ENCODE peak calls at places on chromosomes 13 and 19, in nine cellular contexts. F, C, J, A, U, Z, S, O and R are unnamed samples.

GRCh38 chr13:88958821-88959220 is 1287.7 kb downstream of the SLITRK5 start:
- DNase-seq in S (no peak), J (no peak), U (no peak), F (no peak), Z (no peak), C (peak; percentile 51), O (no peak), A (no peak), R (peak; percentile 10)

GRCh38 chr13:94726425-94726824 is 14.1 kb upstream of the SOX21 start:
- DNase-seq in S (no peak), C (no peak), O (no peak), Z (no peak), U (no peak), A (no peak), J (no peak), F (no peak), R (no peak)

GRCh38 chr13:40341501-40341900 is 324.9 kb downstream of the FOXO1 start:
- DNase-seq in Z (no peak), S (no peak), A (no peak), F (no peak), C (no peak), U (peak; percentile 52), O (no peak), J (no peak), R (no peak)

GRCh38 chr19:1233361-1233667 is 4.5 kb downstream of the CBARP start:
- DNase-seq in S (no peak), O (no peak), U (no peak), J (no peak), Z (no peak), C (no peak), F (no peak), A (no peak), R (no peak)

GRCh38 chr13:93226623-93227279 is at the start of gene GPC6:
- DNase-seq in F (no peak), C (peak; percentile 89), S (no peak), Z (no peak), U (peak; percentile 89), O (no peak), A (no peak), J (peak; percentile 60), R (peak; percentile 98)

GRCh38 chr13:83819156-83819555 is 63.1 kb downstream of the SLITRK1 start:
- DNase-seq in Z (no peak), U (no peak), S (no peak), F (no peak), J (no peak), C (no peak), O (no peak), A (no peak), R (peak; percentile 57)

GRCh38 chr13:43128504-43128929 is 105.1 kb downstream of the DNAJC15 start:
- DNase-seq in A (no peak), J (no peak), S (no peak), F (no peak), U (no peak), Z (no peak), O (no peak), C (no peak), R (no peak)

GRCh38 chr13:41268764-41269163 is 5.4 kb upstream of the MTRF1 start:
- DNase-seq in J (no peak), S (no peak), U (peak; percentile 32), A (no peak), O (no peak), F (peak; percentile 42), C (no peak), Z (no peak), R (peak; percentile 24)

GRCh38 chr13:26561636-26562537 is 4.4 kb downstream of the WASF3 start:
- DNase-seq in O (no peak), J (no peak), Z (no peak), S (no peak), C (no peak), A (no peak), F (no peak), U (peak; percentile 41), R (peak; percentile 79)

GRCh38 chr19:7191946-7192691 is 102.1 kb downstream of the INSR start:
- DNase-seq in Z (peak; percentile 61), U (no peak), A (peak; percentile 26), F (peak; percentile 81), J (no peak), S (no peak), C (no peak), O (peak; percentile 45), R (no peak)

GRCh38 chr19:22784051-22784450 is at the start of gene ZNF99:
- DNase-seq in U (no peak), F (no peak), C (no peak), J (peak; percentile 68), A (no peak), Z (no peak), O (no peak), S (no peak), R (no peak)

GRCh38 chr13:35470671-35471465 is 5.6 kb downstream of the MAB21L1 start:
- DNase-seq in C (no peak), F (no peak), J (peak; percentile 50), U (peak; percentile 71), S (no peak), Z (no peak), O (no peak), A (no peak), R (peak; percentile 41)

GRCh38 chr19:41587838-41588210 is 11.9 kb downstream of the CEACAM21 start:
- DNase-seq in S (no peak), F (no peak), C (no peak), J (no peak), O (no peak), U (no peak), A (no peak), Z (no peak), R (no peak)

GRCh38 chr13:69198706-69199105 is 908.9 kb upstream of the ATXN8OS start:
- DNase-seq in S (no peak), U (no peak), F (no peak), C (no peak), Z (no peak), O (no peak), J (no peak), A (no peak), R (no peak)

GRCh38 chr19:1264801-1265610 is 4.1 kb upstream of the CIRBP start:
- DNase-seq in Z (no peak), A (peak; percentile 89), C (peak; percentile 54), O (no peak), F (peak; percentile 47), J (peak; percentile 80), S (no peak), U (no peak), R (peak; percentile 84)

GRCh38 chr13:25882732-25883357 is 169.0 kb downstream of the SHISA2 start:
- DNase-seq in U (no peak), O (peak; percentile 16), F (no peak), A (no peak), S (no peak), J (no peak), Z (no peak), C (no peak), R (peak; percentile 78)

DNA sequence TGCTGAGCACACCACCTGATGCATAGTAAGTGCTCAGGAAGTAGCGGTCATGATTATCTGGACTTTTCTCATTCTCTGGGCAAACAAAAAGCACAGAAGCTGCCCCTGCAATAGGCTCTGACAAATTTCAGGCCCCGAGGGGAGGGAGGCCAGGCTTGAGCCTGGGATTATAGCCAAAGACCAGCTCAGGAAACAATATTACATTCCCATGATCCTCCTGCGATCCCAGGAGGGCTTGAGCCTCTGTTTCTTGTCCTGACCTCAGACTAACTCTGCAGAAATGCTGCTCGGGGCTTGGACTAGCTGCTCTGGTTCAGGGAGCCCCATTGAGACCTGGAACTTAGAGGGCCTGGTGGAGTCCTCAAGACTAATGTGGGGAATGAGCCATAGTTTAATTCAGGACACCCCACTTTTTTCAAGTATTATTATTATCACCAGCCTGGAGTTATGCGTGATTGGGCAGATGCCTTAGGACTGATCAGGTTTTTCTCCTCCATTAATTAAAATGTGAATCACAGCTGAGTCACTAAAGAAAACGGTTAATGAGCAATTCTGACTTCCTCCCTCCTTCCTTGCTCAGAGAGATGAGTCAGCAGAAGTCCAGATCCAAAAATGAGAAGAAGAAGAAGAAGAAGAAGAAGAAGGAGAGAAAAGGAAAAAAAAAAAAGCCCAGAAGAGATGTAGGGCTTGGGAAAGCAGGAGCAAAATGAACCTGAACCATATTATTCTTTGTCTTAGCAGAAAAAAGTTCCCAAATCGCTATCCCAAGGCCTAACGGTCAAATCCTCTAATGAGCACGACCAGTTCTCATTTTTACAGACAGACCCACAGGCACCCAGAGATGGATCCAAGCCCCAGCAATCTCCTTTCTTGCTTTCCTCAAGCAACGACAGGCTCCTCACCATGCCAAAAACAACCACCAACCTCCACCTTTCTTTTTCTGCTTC is 107.2 kb downstream of the CACNA1A start:
- DNase-seq in F (peak; percentile 19), A (no peak), S (no peak), O (no peak), Z (no peak), C (peak; percentile 88), U (no peak), J (no peak), R (peak; percentile 47)
- H3K4me3 ChIP-seq in F (no peak overlapping the region), A (no peak overlapping the region), S (no peak overlapping the region), O (no peak overlapping the region), Z (no peak overlapping the region), C (no peak overlapping the region), U (no peak overlapping the region), J (no peak overlapping the region), R (no peak overlapping the region)

DNA sequence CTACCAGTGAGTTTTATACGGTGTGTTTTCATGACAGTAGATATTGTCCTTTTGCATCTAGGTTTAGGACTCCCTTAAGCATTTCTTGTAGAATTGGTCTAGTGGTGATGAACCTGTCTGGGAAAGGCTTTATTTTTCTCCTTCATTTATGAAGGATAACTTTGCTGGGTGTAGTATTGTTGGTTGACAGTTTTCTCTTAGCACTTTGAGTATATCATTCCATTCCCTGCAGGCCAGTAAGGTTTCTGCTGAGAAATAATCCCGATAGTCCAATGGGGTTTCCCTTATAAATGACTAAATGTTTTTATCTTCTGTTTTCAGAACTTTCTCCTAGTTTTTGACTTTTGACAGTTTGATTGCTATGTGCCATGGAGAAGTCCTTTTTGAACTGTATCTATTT is 57.2 kb downstream of the DNAJC3 start:
- DNase-seq in J (no peak), C (no peak), A (no peak), F (no peak), O (no peak), S (no peak), Z (no peak), U (no peak), R (no peak)
- H3K4me3 ChIP-seq in J (no peak overlapping the region), C (no peak overlapping the region), A (no peak overlapping the region), F (no peak overlapping the region), O (no peak overlapping the region), S (no peak overlapping the region), Z (no peak overlapping the region), U (no peak overlapping the region), R (no peak overlapping the region)

DNA sequence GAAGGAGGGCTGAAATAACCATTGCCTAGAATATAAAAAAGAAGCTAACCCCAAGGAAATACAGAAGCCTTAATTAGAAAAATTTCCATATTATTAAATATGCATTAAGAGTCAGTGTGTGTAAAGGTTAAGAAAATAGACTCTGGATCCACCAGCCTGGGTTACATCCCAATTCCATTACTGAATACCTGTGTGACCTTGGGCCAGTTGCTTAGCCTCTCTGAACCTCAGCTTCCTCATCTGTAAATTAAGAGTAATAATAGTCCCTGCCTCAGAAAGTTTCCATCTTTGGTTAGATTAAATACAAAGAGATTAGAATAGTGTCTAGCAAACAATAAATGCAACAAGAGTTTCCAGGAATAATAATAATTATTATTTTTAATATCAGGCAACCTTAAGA is 54.5 kb downstream of the ATP7B start:
- DNase-seq in O (no peak), A (no peak), J (no peak), C (no peak), S (no peak), Z (no peak), U (no peak), F (no peak), R (no peak)
- H3K4me3 ChIP-seq in O (no peak overlapping the region), A (no peak overlapping the region), J (no peak overlapping the region), C (no peak overlapping the region), S (no peak overlapping the region), Z (no peak overlapping the region), U (no peak overlapping the region), F (no peak overlapping the region), R (no peak overlapping the region)

GRCh38 chr19:17871032-17871877 is 490 bp upstream of the SLC5A5 start:
- DNase-seq in C (no peak), Z (no peak), F (no peak), S (no peak), J (no peak), A (no peak), U (no peak), O (no peak), R (no peak)
- H3K4me3 ChIP-seq in C (no peak overlapping the region), Z (peak overlapping the region; percentile 30), F (no peak overlapping the region), S (no peak overlapping the region), J (no peak overlapping the region), A (peak overlapping the region; percentile 34), U (no peak overlapping the region), O (peak overlapping the region; percentile 20), R (no peak overlapping the region)